ENCODE peak calls at places on chromosome 22, in five cellular contexts. One of them, this sample, is unnamed.

GRCh38 chr22:26550498-26551033 is 38.3 kb upstream of the TFIP11 start:
- DNase-seq in neural crest cell: no peak
- DNase-seq in GM12892: no peak
- DNase-seq in activated gamma-delta T cell treated with Interleukin-2 at 50 U/mL for 16 hours: no peak
- DNase-seq in OCI-M1: no peak
- DNase-seq in this sample: no peak

GRCh38 chr22:43118953-43119458 is 8.5 kb downstream of the BIK start:
- DNase-seq in neural crest cell: no peak
- DNase-seq in GM12892: peak; percentile 63
- DNase-seq in activated gamma-delta T cell treated with Interleukin-2 at 50 U/mL for 16 hours: no peak
- DNase-seq in OCI-M1: no peak
- DNase-seq in this sample: no peak

GRCh38 chr22:48832592-48832991 is 995.1 kb downstream of the BRD1 start:
- DNase-seq in neural crest cell: no peak
- DNase-seq in GM12892: no peak
- DNase-seq in activated gamma-delta T cell treated with Interleukin-2 at 50 U/mL for 16 hours: no peak
- DNase-seq in OCI-M1: no peak
- DNase-seq in this sample: no peak

GRCh38 chr22:43205261-43205691 is 18.3 kb upstream of the TTLL12 start:
- DNase-seq in neural crest cell: no peak
- DNase-seq in GM12892: no peak
- DNase-seq in activated gamma-delta T cell treated with Interleukin-2 at 50 U/mL for 16 hours: no peak
- DNase-seq in OCI-M1: no peak
- DNase-seq in this sample: no peak

GRCh38 chr22:49281467-49282340 is 546.0 kb downstream of the BRD1 start:
- DNase-seq in neural crest cell: no peak
- DNase-seq in GM12892: no peak
- DNase-seq in activated gamma-delta T cell treated with Interleukin-2 at 50 U/mL for 16 hours: no peak
- DNase-seq in OCI-M1: peak; percentile 14
- DNase-seq in this sample: no peak

GRCh38 chr22:28514314-28514713 is 165.3 kb downstream of the TTC28 start:
- DNase-seq in neural crest cell: no peak
- DNase-seq in GM12892: no peak
- DNase-seq in activated gamma-delta T cell treated with Interleukin-2 at 50 U/mL for 16 hours: no peak
- DNase-seq in OCI-M1: no peak
- DNase-seq in this sample: no peak

GRCh38 chr22:30837531-30837930 is 131.0 kb downstream of the MORC2 start:
- DNase-seq in neural crest cell: no peak
- DNase-seq in GM12892: no peak
- DNase-seq in activated gamma-delta T cell treated with Interleukin-2 at 50 U/mL for 16 hours: no peak
- DNase-seq in OCI-M1: no peak
- DNase-seq in this sample: no peak

GRCh38 chr22:36021649-36022048 is 7.0 kb downstream of the RBFOX2 start:
- DNase-seq in neural crest cell: no peak
- DNase-seq in GM12892: no peak
- DNase-seq in activated gamma-delta T cell treated with Interleukin-2 at 50 U/mL for 16 hours: no peak
- DNase-seq in OCI-M1: no peak
- DNase-seq in this sample: no peak

GRCh38 chr22:30609260-30610185 is 2.5 kb downstream of the TCN2 start:
- DNase-seq in neural crest cell: no peak
- DNase-seq in GM12892: peak; percentile 55
- DNase-seq in activated gamma-delta T cell treated with Interleukin-2 at 50 U/mL for 16 hours: no peak
- DNase-seq in OCI-M1: peak; percentile 93
- DNase-seq in this sample: no peak

GRCh38 chr22:48099251-48099650 is 1336.8 kb downstream of the TBC1D22A start:
- DNase-seq in neural crest cell: no peak
- DNase-seq in GM12892: no peak
- DNase-seq in activated gamma-delta T cell treated with Interleukin-2 at 50 U/mL for 16 hours: no peak
- DNase-seq in OCI-M1: no peak
- DNase-seq in this sample: no peak